ENCODE peak calls at places on chromosomes 6 and 20, in eight cellular contexts. One of them, this sample, is unnamed. For H3K36me3, the result is how much of the 10 kb centered on the place peaks cover.

GRCh38 chr20:13659288-13659687 is 20.6 kb upstream of the TASP1 start:
- DNase-seq in brain microvascular endothelial cell: no peak
- DNase-seq in mesendoderm: no peak
- DNase-seq in GM23338: no peak
- DNase-seq in effector memory CD4-positive, alpha-beta T cell: no peak
- DNase-seq in CD4-positive, alpha-beta memory T cell: no peak
- DNase-seq in PC-9: no peak
- DNase-seq in CD8-positive, alpha-beta T cell: no peak
- DNase-seq in this sample: no peak

GRCh38 chr6:116073765-116074450 is 13.2 kb upstream of the FRK start:
- DNase-seq in CD8-positive, alpha-beta T cell: no peak
- DNase-seq in GM23338: no peak
- DNase-seq in CD4-positive, alpha-beta memory T cell: no peak
- DNase-seq in brain microvascular endothelial cell: peak
- DNase-seq in mesendoderm: no peak
- DNase-seq in effector memory CD4-positive, alpha-beta T cell: no peak
- DNase-seq in PC-9: no peak
- DNase-seq in this sample: no peak

GRCh38 chr20:41149679-41150131 is 12.4 kb downstream of the PLCG1 start:
- DNase-seq in CD8-positive, alpha-beta T cell: no peak
- DNase-seq in brain microvascular endothelial cell: peak
- DNase-seq in mesendoderm: peak
- DNase-seq in GM23338: no peak
- DNase-seq in effector memory CD4-positive, alpha-beta T cell: no peak
- DNase-seq in CD4-positive, alpha-beta memory T cell: no peak
- DNase-seq in PC-9: no peak
- DNase-seq in this sample: no peak

GRCh38 chr6:41747256-41748101 is at the start of gene PGC:
- DNase-seq in PC-9: no peak
- DNase-seq in CD8-positive, alpha-beta T cell: no peak
- DNase-seq in effector memory CD4-positive, alpha-beta T cell: no peak
- DNase-seq in CD4-positive, alpha-beta memory T cell: no peak
- DNase-seq in mesendoderm: no peak
- DNase-seq in brain microvascular endothelial cell: no peak
- DNase-seq in GM23338: no peak
- DNase-seq in this sample: no peak

GRCh38 chr6:88365230-88365629 is 199.1 kb upstream of the CNR1 start:
- DNase-seq in effector memory CD4-positive, alpha-beta T cell: no peak
- DNase-seq in GM23338: no peak
- DNase-seq in brain microvascular endothelial cell: no peak
- DNase-seq in mesendoderm: no peak
- DNase-seq in PC-9: no peak
- DNase-seq in CD8-positive, alpha-beta T cell: no peak
- DNase-seq in CD4-positive, alpha-beta memory T cell: no peak
- DNase-seq in this sample: no peak

GRCh38 chr6:21885532-21886089 is 292.1 kb downstream of the SOX4 start:
- DNase-seq in CD8-positive, alpha-beta T cell: no peak
- DNase-seq in GM23338: no peak
- DNase-seq in brain microvascular endothelial cell: peak
- DNase-seq in mesendoderm: peak
- DNase-seq in effector memory CD4-positive, alpha-beta T cell: no peak
- DNase-seq in PC-9: no peak
- DNase-seq in CD4-positive, alpha-beta memory T cell: no peak
- DNase-seq in this sample: no peak

GRCh38 chr6:31358302-31358701 is 1.3 kb upstream of the HLA-B start:
- DNase-seq in CD4-positive, alpha-beta memory T cell: no peak
- DNase-seq in GM23338: no peak
- DNase-seq in CD8-positive, alpha-beta T cell: no peak
- DNase-seq in PC-9: no peak
- DNase-seq in brain microvascular endothelial cell: no peak
- DNase-seq in effector memory CD4-positive, alpha-beta T cell: no peak
- DNase-seq in mesendoderm: no peak
- DNase-seq in this sample: no peak

GRCh38 chr6:109449789-109450673 is 5.5 kb downstream of the MICAL1 start:
- DNase-seq in GM23338: no peak
- DNase-seq in brain microvascular endothelial cell: no peak
- DNase-seq in PC-9: no peak
- DNase-seq in effector memory CD4-positive, alpha-beta T cell: no peak
- DNase-seq in mesendoderm: no peak
- DNase-seq in CD8-positive, alpha-beta T cell: peak
- DNase-seq in CD4-positive, alpha-beta memory T cell: peak
- DNase-seq in this sample: no peak

GRCh38 chr20:35968930-35969329 is 540 bp downstream of the CNBD2 start:
- DNase-seq in PC-9: no peak
- DNase-seq in mesendoderm: no peak
- DNase-seq in CD4-positive, alpha-beta memory T cell: no peak
- DNase-seq in CD8-positive, alpha-beta T cell: no peak
- DNase-seq in brain microvascular endothelial cell: no peak
- DNase-seq in GM23338: no peak
- DNase-seq in effector memory CD4-positive, alpha-beta T cell: no peak
- DNase-seq in this sample: no peak

GRCh38 chr6:70616728-70617260 is 50.1 kb downstream of the SDHAF4 start:
- DNase-seq in CD8-positive, alpha-beta T cell: no peak
- DNase-seq in brain microvascular endothelial cell: no peak
- DNase-seq in effector memory CD4-positive, alpha-beta T cell: no peak
- DNase-seq in mesendoderm: no peak
- DNase-seq in PC-9: peak
- DNase-seq in CD4-positive, alpha-beta memory T cell: no peak
- DNase-seq in GM23338: no peak
- DNase-seq in this sample: no peak

GRCh38 chr20:22920898-22921297 is 114.2 kb upstream of the SSTR4 start:
- DNase-seq in PC-9: no peak
- DNase-seq in GM23338: no peak
- DNase-seq in mesendoderm: no peak
- DNase-seq in CD8-positive, alpha-beta T cell: no peak
- DNase-seq in brain microvascular endothelial cell: no peak
- DNase-seq in effector memory CD4-positive, alpha-beta T cell: no peak
- DNase-seq in CD4-positive, alpha-beta memory T cell: no peak
- DNase-seq in this sample: no peak

GRCh38 chr20:57711311-57711712 is 1.5 kb upstream of the PMEPA1 start:
- DNase-seq in brain microvascular endothelial cell: no peak
- DNase-seq in CD8-positive, alpha-beta T cell: no peak
- DNase-seq in GM23338: no peak
- DNase-seq in CD4-positive, alpha-beta memory T cell: no peak
- DNase-seq in mesendoderm: peak
- DNase-seq in effector memory CD4-positive, alpha-beta T cell: no peak
- DNase-seq in PC-9: no peak
- DNase-seq in this sample: no peak

GRCh38 chr6:386688-387266 is 4.8 kb upstream of the IRF4 start:
- DNase-seq in brain microvascular endothelial cell: no peak
- DNase-seq in CD4-positive, alpha-beta memory T cell: no peak
- DNase-seq in CD8-positive, alpha-beta T cell: no peak
- DNase-seq in PC-9: no peak
- DNase-seq in GM23338: no peak
- DNase-seq in mesendoderm: no peak
- DNase-seq in effector memory CD4-positive, alpha-beta T cell: no peak
- DNase-seq in this sample: no peak

GRCh38 chr6:3538536-3538935 is 81.7 kb upstream of the SLC22A23 start:
- DNase-seq in CD8-positive, alpha-beta T cell: no peak
- DNase-seq in PC-9: no peak
- DNase-seq in GM23338: no peak
- DNase-seq in brain microvascular endothelial cell: no peak
- DNase-seq in mesendoderm: no peak
- DNase-seq in CD4-positive, alpha-beta memory T cell: no peak
- DNase-seq in effector memory CD4-positive, alpha-beta T cell: no peak
- DNase-seq in this sample: no peak

GRCh38 chr20:20358801-20359200 is 9.1 kb upstream of the INSM1 start:
- DNase-seq in CD8-positive, alpha-beta T cell: no peak
- DNase-seq in PC-9: no peak
- DNase-seq in brain microvascular endothelial cell: no peak
- DNase-seq in GM23338: no peak
- DNase-seq in effector memory CD4-positive, alpha-beta T cell: no peak
- DNase-seq in CD4-positive, alpha-beta memory T cell: no peak
- DNase-seq in mesendoderm: no peak
- DNase-seq in this sample: no peak

GRCh38 chr20:1281279-1282057 is 15.4 kb downstream of the SNPH start:
- DNase-seq in CD4-positive, alpha-beta memory T cell: no peak
- DNase-seq in brain microvascular endothelial cell: no peak
- DNase-seq in PC-9: no peak
- DNase-seq in effector memory CD4-positive, alpha-beta T cell: no peak
- DNase-seq in mesendoderm: no peak
- DNase-seq in CD8-positive, alpha-beta T cell: no peak
- DNase-seq in GM23338: no peak
- DNase-seq in this sample: no peak

GRCh38 chr20:10179574-10180298 is 38.9 kb upstream of the SNAP25 start:
- DNase-seq in mesendoderm: peak
- DNase-seq in GM23338: peak
- DNase-seq in PC-9: no peak
- DNase-seq in CD4-positive, alpha-beta memory T cell: no peak
- DNase-seq in effector memory CD4-positive, alpha-beta T cell: no peak
- DNase-seq in CD8-positive, alpha-beta T cell: no peak
- DNase-seq in brain microvascular endothelial cell: peak
- DNase-seq in this sample: no peak

DNA sequence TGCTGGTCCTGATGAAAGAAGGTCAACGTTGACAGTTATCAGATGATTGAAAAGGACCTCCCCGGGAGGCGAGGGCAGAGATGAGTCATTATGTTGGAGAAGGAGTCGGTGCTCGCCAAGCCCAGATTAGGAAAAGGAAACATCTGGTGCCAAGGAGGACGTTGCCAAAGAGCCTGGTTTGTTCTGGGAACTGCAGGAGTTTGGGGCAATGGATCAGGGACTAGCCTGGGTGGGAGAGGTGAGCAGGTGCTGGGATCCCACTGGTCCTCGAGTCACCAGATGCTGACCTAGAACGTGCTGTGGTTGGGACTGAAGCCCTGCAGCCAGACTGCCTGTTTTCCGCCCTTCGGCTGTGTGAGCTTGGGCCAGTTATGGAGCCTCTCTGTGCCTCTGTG is 130.2 kb upstream of the GGTLC1 start:
- DNase-seq in CD4-positive, alpha-beta memory T cell: no peak
- DNase-seq in mesendoderm: no peak
- DNase-seq in effector memory CD4-positive, alpha-beta T cell: no peak
- DNase-seq in GM23338: no peak
- DNase-seq in brain microvascular endothelial cell: no peak
- DNase-seq in PC-9: no peak
- DNase-seq in CD8-positive, alpha-beta T cell: no peak
- DNase-seq in this sample: no peak
- H3K36me3 ChIP-seq in CD4-positive, alpha-beta memory T cell: under half
- H3K36me3 ChIP-seq in mesendoderm: under half
- H3K36me3 ChIP-seq in effector memory CD4-positive, alpha-beta T cell: under half
- H3K36me3 ChIP-seq in GM23338: under half
- H3K36me3 ChIP-seq in brain microvascular endothelial cell: under half
- H3K36me3 ChIP-seq in PC-9: under half
- H3K36me3 ChIP-seq in CD8-positive, alpha-beta T cell: under half
- H3K36me3 ChIP-seq in this sample: under half

GRCh38 chr6:75155586-75155985 is 50.3 kb downstream of the COL12A1 start:
- DNase-seq in GM23338: no peak
- DNase-seq in brain microvascular endothelial cell: peak
- DNase-seq in CD8-positive, alpha-beta T cell: no peak
- DNase-seq in effector memory CD4-positive, alpha-beta T cell: no peak
- DNase-seq in PC-9: no peak
- DNase-seq in CD4-positive, alpha-beta memory T cell: no peak
- DNase-seq in mesendoderm: no peak
- DNase-seq in this sample: no peak

GRCh38 chr6:75158176-75158575 is 47.7 kb downstream of the COL12A1 start:
- DNase-seq in brain microvascular endothelial cell: no peak
- DNase-seq in mesendoderm: no peak
- DNase-seq in CD4-positive, alpha-beta memory T cell: no peak
- DNase-seq in effector memory CD4-positive, alpha-beta T cell: no peak
- DNase-seq in PC-9: no peak
- DNase-seq in GM23338: no peak
- DNase-seq in CD8-positive, alpha-beta T cell: no peak
- DNase-seq in this sample: no peak

GRCh38 chr6:75157336-75157735 is 48.5 kb downstream of the COL12A1 start:
- DNase-seq in mesendoderm: no peak
- DNase-seq in PC-9: no peak
- DNase-seq in brain microvascular endothelial cell: no peak
- DNase-seq in CD4-positive, alpha-beta memory T cell: no peak
- DNase-seq in effector memory CD4-positive, alpha-beta T cell: no peak
- DNase-seq in CD8-positive, alpha-beta T cell: no peak
- DNase-seq in GM23338: no peak
- DNase-seq in this sample: no peak

GRCh38 chr6:75156186-75156878 is 49.5 kb downstream of the COL12A1 start:
- DNase-seq in brain microvascular endothelial cell: no peak
- DNase-seq in CD4-positive, alpha-beta memory T cell: no peak
- DNase-seq in PC-9: no peak
- DNase-seq in CD8-positive, alpha-beta T cell: no peak
- DNase-seq in effector memory CD4-positive, alpha-beta T cell: no peak
- DNase-seq in GM23338: no peak
- DNase-seq in mesendoderm: peak
- DNase-seq in this sample: no peak

GRCh38 chr6:75154973-75155372 is 50.9 kb downstream of the COL12A1 start:
- DNase-seq in mesendoderm: no peak
- DNase-seq in brain microvascular endothelial cell: no peak
- DNase-seq in CD8-positive, alpha-beta T cell: no peak
- DNase-seq in PC-9: no peak
- DNase-seq in effector memory CD4-positive, alpha-beta T cell: no peak
- DNase-seq in CD4-positive, alpha-beta memory T cell: no peak
- DNase-seq in GM23338: no peak
- DNase-seq in this sample: no peak
- H3K36me3 ChIP-seq in mesendoderm: under half
- H3K36me3 ChIP-seq in brain microvascular endothelial cell: under half
- H3K36me3 ChIP-seq in CD8-positive, alpha-beta T cell: under half
- H3K36me3 ChIP-seq in PC-9: under half
- H3K36me3 ChIP-seq in effector memory CD4-positive, alpha-beta T cell: under half
- H3K36me3 ChIP-seq in CD4-positive, alpha-beta memory T cell: under half
- H3K36me3 ChIP-seq in GM23338: under half
- H3K36me3 ChIP-seq in this sample: under half

DNA sequence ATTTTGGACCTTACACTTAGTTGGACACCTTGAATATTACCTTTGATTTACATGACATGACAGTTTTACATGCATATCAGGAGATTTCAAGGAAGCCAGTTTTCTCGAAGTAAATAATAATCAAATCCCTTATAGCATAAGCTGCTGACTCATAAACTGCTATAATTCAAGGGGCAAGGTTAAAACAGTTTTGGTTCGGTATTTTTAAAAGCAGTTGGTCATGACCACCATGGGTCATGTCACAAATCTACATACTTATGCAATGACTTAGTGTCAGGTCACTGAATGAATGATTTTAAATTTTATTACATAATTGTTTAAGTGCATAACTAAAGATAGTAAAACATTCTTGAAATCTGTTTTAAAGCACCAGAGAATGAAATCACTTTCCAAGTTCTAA is 158.0 kb downstream of the DST start:
- DNase-seq in PC-9: no peak
- DNase-seq in effector memory CD4-positive, alpha-beta T cell: no peak
- DNase-seq in CD8-positive, alpha-beta T cell: no peak
- DNase-seq in brain microvascular endothelial cell: no peak
- DNase-seq in CD4-positive, alpha-beta memory T cell: no peak
- DNase-seq in mesendoderm: no peak
- DNase-seq in GM23338: no peak
- DNase-seq in this sample: no peak
- H3K36me3 ChIP-seq in PC-9: under half
- H3K36me3 ChIP-seq in effector memory CD4-positive, alpha-beta T cell: under half
- H3K36me3 ChIP-seq in CD8-positive, alpha-beta T cell: under half
- H3K36me3 ChIP-seq in brain microvascular endothelial cell: under half
- H3K36me3 ChIP-seq in CD4-positive, alpha-beta memory T cell: under half
- H3K36me3 ChIP-seq in mesendoderm: under half
- H3K36me3 ChIP-seq in GM23338: under half
- H3K36me3 ChIP-seq in this sample: under half

DNA sequence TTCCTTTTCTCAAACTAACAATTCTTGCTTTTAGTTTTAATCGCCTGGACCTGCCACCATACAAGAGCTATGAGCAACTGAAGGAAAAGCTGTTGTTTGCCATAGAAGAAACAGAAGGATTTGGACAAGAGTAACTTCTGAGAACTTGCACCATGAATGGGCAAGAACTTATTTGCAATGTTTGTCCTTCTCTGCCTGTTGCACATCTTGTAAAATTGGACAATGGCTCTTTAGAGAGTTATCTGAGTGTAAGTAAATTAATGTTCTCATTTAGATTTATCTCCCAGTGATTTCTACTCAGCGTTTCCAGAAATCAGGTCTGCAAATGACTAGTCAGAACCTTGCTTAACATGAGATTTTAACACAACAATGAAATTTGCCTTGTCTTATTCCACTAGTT is 8.6 kb upstream of the DYNLRB1 start:
- DNase-seq in CD8-positive, alpha-beta T cell: no peak
- DNase-seq in GM23338: no peak
- DNase-seq in CD4-positive, alpha-beta memory T cell: no peak
- DNase-seq in effector memory CD4-positive, alpha-beta T cell: no peak
- DNase-seq in brain microvascular endothelial cell: no peak
- DNase-seq in mesendoderm: no peak
- DNase-seq in PC-9: no peak
- DNase-seq in this sample: no peak
- H3K36me3 ChIP-seq in CD8-positive, alpha-beta T cell: under half
- H3K36me3 ChIP-seq in GM23338: under half
- H3K36me3 ChIP-seq in CD4-positive, alpha-beta memory T cell: under half
- H3K36me3 ChIP-seq in effector memory CD4-positive, alpha-beta T cell: under half
- H3K36me3 ChIP-seq in brain microvascular endothelial cell: under half
- H3K36me3 ChIP-seq in mesendoderm: under half
- H3K36me3 ChIP-seq in PC-9: under half
- H3K36me3 ChIP-seq in this sample: under half

This sample was measured in CD8-positive, alpha-beta memory T cell.